ENCODE peak calls at places on chromosomes 3 and 15, in ten cellular contexts. A is K562, B is lower leg skin, F is tibial nerve, N is IMR-90, T is suprapubic skin, M is sigmoid colon, P is HepG2, O is GM12891, Y is ovary. U is an unnamed sample.

GRCh38 chr3:146159037-146159436 is 1.9 kb downstream of the PLOD2 start:
- DNase-seq in B (no peak), A (no peak), O (no peak), P (no peak), Y (no peak), M (no peak), N (no peak), T (no peak), F (no peak), U (no peak)

GRCh38 chr3:99128740-99129505 is 227.4 kb upstream of the DCBLD2 start:
- DNase-seq in B (no peak), O (no peak), T (no peak), M (no peak), A (no peak), N (peak), F (no peak), P (no peak), Y (no peak), U (peak)

GRCh38 chr3:134252766-134253165 is 2.1 kb upstream of the RYK start:
- DNase-seq in T (no peak), F (no peak), P (no peak), M (no peak), N (no peak), B (no peak), A (no peak), Y (no peak), O (no peak), U (no peak)

GRCh38 chr15:59042041-59042440 is 54.6 kb downstream of the RNF111 start:
- DNase-seq in F (no peak), M (no peak), T (no peak), Y (no peak), O (no peak), N (no peak), A (no peak), B (no peak), P (no peak), U (no peak)

GRCh38 chr3:71606582-71606981 is 23.1 kb upstream of the FOXP1 start:
- DNase-seq in Y (no peak), B (no peak), F (no peak), A (no peak), M (no peak), N (no peak), O (no peak), P (no peak), T (no peak), U (no peak)

GRCh38 chr3:172561894-172562664 is 38.8 kb upstream of the TNFSF10 start:
- DNase-seq in O (no peak), T (no peak), M (no peak), F (no peak), A (no peak), Y (no peak), B (peak), N (no peak), P (no peak), U (no peak)

GRCh38 chr3:151044706-151045105 is 40.8 kb upstream of the MED12L start:
- DNase-seq in O (no peak), P (no peak), Y (no peak), A (no peak), T (no peak), M (no peak), B (no peak), N (peak), F (no peak), U (no peak)

GRCh38 chr3:169811606-169812123 is 1.0 kb upstream of the LRRIQ4 start:
- DNase-seq in A (no peak), F (peak), T (no peak), B (no peak), O (no peak), P (no peak), N (peak), Y (no peak), M (no peak), U (peak)

GRCh38 chr3:141116791-141117190 is 65.6 kb downstream of the SPSB4 start:
- DNase-seq in B (no peak), A (no peak), T (no peak), Y (no peak), O (no peak), M (no peak), F (no peak), P (no peak), N (no peak), U (no peak)

GRCh38 chr3:155744091-155744625 is 713 bp downstream of the PLCH1 start:
- DNase-seq in N (peak), T (no peak), A (peak), Y (peak), O (peak), B (no peak), P (peak), M (no peak), F (no peak), U (peak)

GRCh38 chr3:17478673-17479072 is 263.8 kb downstream of the TBC1D5 start:
- DNase-seq in A (no peak), P (peak), B (no peak), O (no peak), Y (no peak), M (no peak), F (no peak), N (peak), T (no peak), U (no peak)

GRCh38 chr15:36506733-36507356 is 72.6 kb upstream of the CDIN1 start:
- DNase-seq in O (no peak), Y (no peak), M (no peak), N (no peak), B (no peak), A (no peak), T (no peak), F (no peak), P (peak), U (no peak)

GRCh38 chr3:112298781-112299180 is 4.8 kb upstream of the SLC9C1 start:
- DNase-seq in M (no peak), Y (no peak), O (no peak), T (no peak), N (no peak), B (no peak), P (no peak), A (no peak), F (no peak), U (no peak)

DNA sequence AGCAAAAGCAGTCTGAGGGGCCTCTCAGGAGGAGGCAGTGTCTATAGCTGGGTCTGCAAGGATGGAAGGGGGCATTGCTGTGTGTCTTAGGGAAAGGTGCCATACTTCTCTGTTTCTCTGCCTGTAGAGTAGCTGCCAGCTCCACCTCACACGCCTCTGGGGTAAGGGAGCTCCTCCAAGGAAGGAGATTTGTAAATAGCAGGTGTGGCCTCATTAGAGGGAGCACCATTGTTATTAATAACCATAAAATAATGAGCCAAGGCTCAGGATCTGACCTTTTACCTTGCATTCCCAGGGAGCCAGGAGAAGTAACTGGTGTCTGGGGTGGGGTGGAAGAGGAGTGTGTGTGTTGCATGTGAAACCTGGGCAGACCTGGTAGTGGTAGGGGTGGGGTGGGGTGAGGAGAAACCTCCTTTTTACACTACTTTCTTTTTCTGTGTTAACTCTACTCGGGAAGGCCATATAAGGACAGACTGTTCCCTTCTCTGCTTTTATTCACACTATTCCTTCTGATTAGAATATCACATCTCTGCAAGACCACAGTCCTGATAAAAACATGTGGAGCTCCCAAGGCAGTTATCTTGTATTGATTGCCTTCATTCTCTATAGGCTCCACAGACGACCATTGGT is 2.2 kb upstream of the C15orf39 start:
- DNase-seq in Y (no peak), F (no peak), N (no peak), A (no peak), B (no peak), T (no peak), O (no peak), M (no peak), P (no peak), U (no peak)
- TF ChIP-seq POLR2A in Y (no peak), F (no peak), N (no peak), A (no peak), B (no peak), T (no peak), O (peak), M (no peak), P (no peak), U (no peak)

DNA sequence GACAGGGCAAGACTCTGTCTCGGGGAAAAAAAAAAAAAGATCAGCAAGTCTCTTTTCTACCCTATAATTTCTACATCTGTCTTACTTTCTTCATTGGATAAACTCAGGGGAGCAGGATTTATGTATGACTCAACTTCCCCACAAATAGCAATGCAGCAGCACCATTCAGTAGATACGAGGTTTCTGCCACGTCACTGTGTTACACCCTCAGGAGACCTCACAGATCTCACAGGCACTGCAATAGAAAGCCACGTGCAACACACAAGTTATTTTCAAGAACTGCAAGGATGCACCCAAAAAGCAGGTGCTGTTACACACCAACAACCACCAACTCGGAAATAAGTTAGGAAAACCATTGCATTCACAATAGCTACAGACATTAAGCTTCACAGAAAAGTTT is 30.2 kb downstream of the TSPAN3 start:
- DNase-seq in F (no peak), M (no peak), N (peak), A (no peak), B (no peak), O (no peak), P (no peak), T (no peak), Y (no peak), U (no peak)
- TF ChIP-seq POLR2A in F (no peak), M (no peak), N (no peak), A (no peak), B (no peak), O (no peak), P (no peak), T (no peak), Y (no peak), U (no peak)

GRCh38 chr3:25420885-25421284 is 7.2 kb upstream of the RARB start:
- DNase-seq in O (no peak), Y (no peak), T (no peak), M (no peak), F (no peak), A (no peak), P (no peak), B (no peak), N (no peak), U (no peak)
- TF ChIP-seq POLR2A in O (no peak), Y (no peak), T (no peak), M (no peak), F (no peak), A (no peak), P (no peak), B (no peak), N (no peak), U (no peak)

DNA sequence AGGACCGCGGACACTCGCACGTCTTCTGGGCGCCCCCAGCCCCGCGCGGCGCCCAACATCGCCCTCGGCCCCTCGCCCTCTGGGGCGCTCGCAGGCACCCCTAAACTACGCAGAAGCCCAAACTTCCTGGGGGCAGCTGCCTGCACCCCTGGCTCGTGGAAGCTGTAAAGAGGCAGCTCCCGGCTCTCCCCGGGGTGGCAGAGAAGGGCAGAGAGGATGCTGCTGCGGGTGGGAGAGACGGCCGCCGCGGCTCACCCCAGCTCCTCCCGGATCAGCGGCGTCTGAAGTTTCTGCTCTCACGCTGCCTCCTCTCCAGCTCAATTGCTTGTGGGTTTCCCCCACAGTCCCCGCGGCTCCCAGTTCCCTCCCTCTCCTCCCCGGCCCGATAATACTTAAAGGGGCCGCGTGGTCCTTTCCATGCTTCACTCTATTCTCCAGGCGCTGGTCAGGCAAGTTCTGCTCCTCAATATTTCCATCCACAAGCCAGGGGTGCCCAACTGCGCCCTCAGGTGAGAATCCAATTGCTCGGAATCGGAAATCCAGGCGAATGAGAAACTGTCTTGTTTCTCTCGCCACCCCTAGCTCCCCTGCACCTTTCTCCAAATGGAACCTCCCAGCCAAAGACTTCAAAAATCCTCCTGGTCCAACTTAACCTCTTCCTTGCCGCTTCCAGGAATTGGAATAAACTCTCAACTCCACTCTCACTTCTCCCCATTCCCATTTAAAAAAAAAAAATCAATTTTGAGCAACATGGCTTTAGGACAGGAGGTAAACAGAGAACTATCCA is 748.5 kb downstream of the ROBO1 start:
- DNase-seq in F (peak), O (no peak), A (no peak), T (peak), M (peak), P (peak), B (peak), Y (peak), N (peak), U (peak)
- TF ChIP-seq POLR2A in F (peak), O (peak), A (no peak), T (peak), M (peak), P (peak), B (no peak), Y (peak), N (peak), U (peak)

GRCh38 chr3:194769020-194769643 is 83.4 kb downstream of the FAM43A start:
- DNase-seq in F (peak), O (peak), Y (peak), B (peak), N (peak), M (peak), P (peak), A (peak), T (peak), U (peak)
- TF ChIP-seq POLR2A in F (no peak), O (no peak), Y (no peak), B (no peak), N (no peak), M (no peak), P (peak), A (no peak), T (no peak), U (no peak)

U was measured in H54.